ENCODE peak calls at places on chromosomes 5 and 9, in nine cellular contexts. B is HuH-7, Q is HuH-7.5, K is Kasumi-1, I is HEK293T, J is NCI-H1105, F is HCEC 1CT, O is transverse colon, X is iris pigment epithelial cell. W is an unnamed sample.

GRCh38 chr5:150401376-150402201 is 11.1 kb downstream of the CD74 start:
- DNase-seq in B (no peak), Q (no peak), K (no peak), I (no peak), J (no peak), F (no peak), O (no peak), X (no peak), W (no peak)

GRCh38 chr5:82397741-82398320 is 119.7 kb upstream of the RPS23 start:
- DNase-seq in B (no peak), Q (no peak), K (no peak), I (no peak), J (no peak), F (no peak), O (no peak), X (peak), W (no peak)

GRCh38 chr5:96141749-96142148 is 180.1 kb upstream of the ELL2 start:
- DNase-seq in B (no peak), Q (no peak), K (no peak), I (no peak), J (no peak), F (peak), O (no peak), X (peak), W (no peak)

GRCh38 chr5:6837519-6838110 is 124.4 kb downstream of the TENT4A start:
- DNase-seq in B (peak), Q (no peak), K (peak), I (peak), J (no peak), F (no peak), O (peak), X (no peak), W (peak)

GRCh38 chr5:115601709-115602584 is at the start of gene TICAM2:
- DNase-seq in B (no peak), Q (no peak), K (peak), I (no peak), J (no peak), F (peak), O (peak), X (peak), W (peak)

GRCh38 chr9:37036237-37037136 is 2.4 kb upstream of the PAX5 start:
- DNase-seq in B (no peak), Q (peak), K (peak), I (no peak), J (no peak), F (peak), O (peak), X (peak), W (peak)

GRCh38 chr5:138869763-138870500 is 5.2 kb downstream of the LRRTM2 start:
- DNase-seq in B (no peak), Q (no peak), K (no peak), I (no peak), J (no peak), F (no peak), O (no peak), X (peak), W (no peak)

GRCh38 chr5:116566251-116566650 is 8.4 kb downstream of the SEMA6A start:
- DNase-seq in B (no peak), Q (no peak), K (no peak), I (no peak), J (no peak), F (no peak), O (no peak), X (no peak), W (no peak)

GRCh38 chr9:8140557-8140956 is 341.0 kb upstream of the DMAC1 start:
- DNase-seq in B (no peak), Q (no peak), K (no peak), I (no peak), J (no peak), F (no peak), O (no peak), X (no peak), W (no peak)

GRCh38 chr9:87546704-87547103 is 49.0 kb downstream of the DAPK1 start:
- DNase-seq in B (no peak), Q (no peak), K (no peak), I (no peak), J (no peak), F (peak), O (no peak), X (peak), W (no peak)

GRCh38 chr5:153660919-153661318 is 170.4 kb downstream of the GRIA1 start:
- DNase-seq in B (no peak), Q (no peak), K (no peak), I (peak), J (no peak), F (no peak), O (no peak), X (no peak), W (no peak)

GRCh38 chr5:157535042-157535865 is 40.3 kb downstream of the ADAM19 start:
- DNase-seq in B (no peak), Q (no peak), K (no peak), I (no peak), J (no peak), F (peak), O (no peak), X (peak), W (no peak)